ENCODE peak calls at places on chromosomes 16 and 17, in five cellular contexts. A is Peyer's patch; Q is NCI-H1105 treated with DMSO at 0.1 percent for 48 hours; P is choroid plexus epithelial cell; W is effector memory CD4-positive, alpha-beta T cell. T is an unnamed sample.

GRCh38 chr16:75555707-75556512 is at the start of gene TMEM231:
- DNase-seq in A (peak), Q (peak), P (peak), W (peak), T (peak)

GRCh38 chr16:79776243-79776884 is 175.8 kb upstream of the MAF start:
- DNase-seq in A (no peak), Q (no peak), P (peak), W (no peak), T (no peak)

GRCh38 chr17:71085238-71086033 is 916.1 kb downstream of the KCNJ2 start:
- DNase-seq in A (no peak), Q (peak), P (no peak), W (no peak), T (no peak)

GRCh38 chr17:503449-503700 is 150.8 kb upstream of the RPH3AL start:
- DNase-seq in A (no peak), Q (no peak), P (no peak), W (no peak), T (no peak)

GRCh38 chr16:57091990-57092785 is at the start of gene CPNE2:
- DNase-seq in A (peak), Q (peak), P (peak), W (no peak), T (peak)

GRCh38 chr17:3729881-3730280 is 6.2 kb downstream of the HASPIN start:
- DNase-seq in A (no peak), Q (no peak), P (no peak), W (no peak), T (no peak)

GRCh38 chr16:86351041-86351784 is 159.1 kb upstream of the FOXF1 start:
- DNase-seq in A (no peak), Q (no peak), P (no peak), W (no peak), T (no peak)

GRCh38 chr17:47878203-47879027 is 17.6 kb upstream of the SP2 start:
- DNase-seq in A (peak), Q (no peak), P (no peak), W (no peak), T (no peak)

GRCh38 chr16:68365167-68365817 is 54.5 kb downstream of the PRMT7 start:
- DNase-seq in A (no peak), Q (no peak), P (no peak), W (no peak), T (no peak)

GRCh38 chr17:69802045-69802740 is 272.8 kb upstream of the KCNJ16 start:
- DNase-seq in A (no peak), Q (no peak), P (no peak), W (no peak), T (no peak)

GRCh38 chr16:81185416-81185815 is 53.1 kb upstream of the BCO1 start:
- DNase-seq in A (no peak), Q (no peak), P (no peak), W (no peak), T (peak)

GRCh38 chr16:57194512-57194911 is 8.4 kb downstream of the RSPRY1 start:
- DNase-seq in A (no peak), Q (no peak), P (peak), W (no peak), T (no peak)

GRCh38 chr16:22123146-22123545 is 30.8 kb downstream of the VWA3A start:
- DNase-seq in A (no peak), Q (no peak), P (peak), W (no peak), T (no peak)

GRCh38 chr17:4786516-4786915 is 352 bp upstream of the VMO1 start:
- DNase-seq in A (no peak), Q (no peak), P (no peak), W (no peak), T (peak)

GRCh38 chr17:18859256-18859655 is 1.3 kb downstream of the PRPSAP2 start:
- DNase-seq in A (no peak), Q (no peak), P (peak), W (no peak), T (peak)

GRCh38 chr16:88560722-88561484 is 9.3 kb upstream of the ZC3H18 start:
- DNase-seq in A (no peak), Q (no peak), P (peak), W (no peak), T (no peak)

GRCh38 chr16:89897204-89897603 is 21.5 kb upstream of the MC1R start:
- DNase-seq in A (no peak), Q (no peak), P (no peak), W (no peak), T (no peak)

GRCh38 chr16:67800252-67801046 is 5.9 kb downstream of the RANBP10 start:
- DNase-seq in A (no peak), Q (no peak), P (no peak), W (no peak), T (no peak)

GRCh38 chr17:67365762-67366192 is 600 bp downstream of the PSMD12 start:
- DNase-seq in A (no peak), Q (no peak), P (peak), W (no peak), T (no peak)

GRCh38 chr16:30066882-30067583 is 1.5 kb downstream of the ALDOA start:
- DNase-seq in A (peak), Q (no peak), P (no peak), W (no peak), T (peak)

GRCh38 chr17:7467498-7467897 is 11.9 kb downstream of the ZBTB4 start:
- DNase-seq in A (no peak), Q (no peak), P (no peak), W (no peak), T (no peak)

GRCh38 chr17:49035470-49036269 is 38.5 kb downstream of the IGF2BP1 start:
- DNase-seq in A (no peak), Q (peak), P (peak), W (no peak), T (no peak)

GRCh38 chr16:24178496-24178895 is 77.6 kb upstream of the CACNG3 start:
- DNase-seq in A (no peak), Q (no peak), P (no peak), W (no peak), T (no peak)

GRCh38 chr17:65017375-65017774 is 39.2 kb downstream of the GNA13 start:
- DNase-seq in A (no peak), Q (no peak), P (no peak), W (no peak), T (no peak)

GRCh38 chr17:28623696-28624095 is 9.7 kb upstream of the RSKR start:
- DNase-seq in A (no peak), Q (no peak), P (no peak), W (no peak), T (no peak)

GRCh38 chr16:57686577-57686976 is 8.0 kb upstream of the DRC7 start:
- DNase-seq in A (no peak), Q (no peak), P (no peak), W (no peak), T (no peak)

GRCh38 chr17:76354747-76355310 is 1.1 kb upstream of the PRPSAP1 start:
- DNase-seq in A (no peak), Q (no peak), P (no peak), W (no peak), T (no peak)

GRCh38 chr16:48912360-48912759 is 302.4 kb upstream of the N4BP1 start:
- DNase-seq in A (no peak), Q (no peak), P (no peak), W (no peak), T (no peak)

GRCh38 chr17:57433396-57433944 is 177.1 kb downstream of the MSI2 start:
- DNase-seq in A (no peak), Q (no peak), P (no peak), W (no peak), T (no peak)

GRCh38 chr17:17419166-17419565 is 57.6 kb upstream of the MED9 start:
- DNase-seq in A (no peak), Q (no peak), P (no peak), W (no peak), T (no peak)